ENCODE peak calls at places on chromosome 20, in nine cellular contexts. O is neural progenitor cell, B is WTC11, J is HFF-Myc, D is cardiac muscle cell, Z is IMR-90, S is K562, L is GM06990, I is cardiac fibroblast. V is an unnamed sample.

GRCh38 chr20:62120990-62121775 is 1.1 kb upstream of the LSM14B start:
- DNase-seq in O (peak), B (no peak), J (no peak), D (no peak), Z (peak), S (no peak), L (no peak), I (peak), V (no peak)

GRCh38 chr20:57891067-57891466 is 181.3 kb upstream of the PMEPA1 start:
- DNase-seq in O (no peak), B (no peak), J (no peak), D (no peak), Z (no peak), S (no peak), L (no peak), I (no peak), V (no peak)

GRCh38 chr20:53917145-53918009 is 153.0 kb downstream of the BCAS1 start:
- DNase-seq in O (no peak), B (no peak), J (no peak), D (no peak), Z (no peak), S (peak), L (no peak), I (peak), V (no peak)

GRCh38 chr20:33531047-33531877 is 41.4 kb downstream of the CBFA2T2 start:
- DNase-seq in O (peak), B (no peak), J (no peak), D (peak), Z (peak), S (no peak), L (no peak), I (peak), V (peak)

GRCh38 chr20:4661191-4661590 is 60.5 kb upstream of the PRND start:
- DNase-seq in O (no peak), B (peak), J (no peak), D (no peak), Z (no peak), S (no peak), L (no peak), I (no peak), V (no peak)

GRCh38 chr20:51310216-51310615 is 232.3 kb downstream of the NFATC2 start:
- DNase-seq in O (no peak), B (no peak), J (no peak), D (no peak), Z (no peak), S (no peak), L (no peak), I (peak), V (no peak)

GRCh38 chr20:19699132-19699971 is 58.7 kb upstream of the RIN2 start:
- DNase-seq in O (no peak), B (no peak), J (peak), D (no peak), Z (peak), S (no peak), L (no peak), I (peak), V (no peak)

GRCh38 chr20:8203366-8203765 is 71.3 kb downstream of the PLCB1 start:
- DNase-seq in O (no peak), B (no peak), J (no peak), D (no peak), Z (no peak), S (no peak), L (no peak), I (no peak), V (no peak)

GRCh38 chr20:36225666-36226065 is 10.6 kb upstream of the AAR2 start:
- DNase-seq in O (no peak), B (no peak), J (no peak), D (no peak), Z (no peak), S (no peak), L (no peak), I (no peak), V (no peak)

GRCh38 chr20:41173791-41174341 is 36.5 kb downstream of the PLCG1 start:
- DNase-seq in O (no peak), B (no peak), J (no peak), D (no peak), Z (no peak), S (no peak), L (no peak), I (no peak), V (no peak)

GRCh38 chr20:59013959-59014608 is 5.1 kb upstream of the TUBB1 start:
- DNase-seq in O (no peak), B (no peak), J (no peak), D (no peak), Z (peak), S (no peak), L (no peak), I (no peak), V (no peak)

GRCh38 chr20:44186201-44186600 is 787 bp downstream of the JPH2 start:
- DNase-seq in O (no peak), B (no peak), J (no peak), D (no peak), Z (no peak), S (no peak), L (no peak), I (no peak), V (no peak)

GRCh38 chr20:33490023-33490933 is at the start of gene CBFA2T2:
- DNase-seq in O (peak), B (no peak), J (no peak), D (no peak), Z (peak), S (peak), L (peak), I (peak), V (no peak)

GRCh38 chr20:20366551-20366895 is 1.4 kb upstream of the INSM1 start:
- DNase-seq in O (no peak), B (no peak), J (no peak), D (no peak), Z (no peak), S (no peak), L (no peak), I (no peak), V (no peak)

GRCh38 chr20:54268941-54269340 is 61.1 kb downstream of the PFDN4 start:
- DNase-seq in O (peak), B (peak), J (no peak), D (no peak), Z (no peak), S (no peak), L (no peak), I (peak), V (no peak)

GRCh38 chr20:22652685-22653568 is 68.6 kb upstream of the FOXA2 start:
- DNase-seq in O (peak), B (peak), J (no peak), D (no peak), Z (no peak), S (no peak), L (no peak), I (no peak), V (no peak)

GRCh38 chr20:17966432-17967312 is 1.9 kb downstream of the SNX5 start:
- DNase-seq in O (no peak), B (no peak), J (no peak), D (peak), Z (peak), S (no peak), L (no peak), I (peak), V (no peak)

DNA sequence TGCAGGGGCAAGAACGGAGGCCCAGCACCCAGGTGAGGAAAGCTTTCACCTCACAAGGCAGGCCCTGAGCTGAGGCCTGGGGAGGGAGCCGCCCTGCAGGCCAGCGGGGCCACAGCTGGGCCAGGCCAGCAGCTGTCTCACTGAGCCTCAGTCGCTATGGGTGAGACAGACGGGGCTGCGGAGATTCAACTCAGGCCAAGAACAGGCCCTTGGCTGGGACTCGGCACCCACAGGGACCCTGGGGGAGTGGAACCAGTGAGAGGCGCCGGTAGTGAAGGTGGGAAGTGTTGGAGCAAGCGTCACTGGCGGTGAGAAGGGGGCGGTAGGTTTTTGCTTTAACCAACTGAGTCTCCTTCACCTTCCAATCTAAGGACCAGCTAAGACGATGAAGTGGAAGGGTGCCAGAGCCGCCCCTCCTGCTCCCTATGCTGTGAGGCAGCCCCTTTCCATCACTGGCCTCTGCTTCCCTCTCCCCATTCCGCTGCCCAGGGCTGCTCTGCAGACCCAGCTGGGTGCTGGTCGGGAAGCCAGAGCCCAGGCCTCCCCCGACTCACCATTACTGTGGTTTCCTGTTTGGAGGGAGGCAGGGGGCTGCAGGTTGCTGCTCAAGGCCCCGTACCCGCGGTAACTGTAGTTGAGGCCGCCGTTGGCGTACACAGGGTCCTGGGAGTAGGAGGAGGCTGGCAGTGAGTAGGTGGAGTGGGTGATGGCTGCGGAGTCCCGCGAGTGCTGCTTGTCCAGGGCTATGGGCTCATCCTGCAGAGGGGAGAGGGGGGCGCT is 93.7 kb downstream of the ASXL1 start:
- DNase-seq in O (no peak), B (no peak), J (no peak), D (no peak), Z (no peak), S (no peak), L (no peak), I (no peak), V (no peak)
- TF ChIP-seq CTCF in O (peak), B (no peak), J (no peak), D (no peak), Z (no peak), S (no peak), L (peak), I (no peak), V (peak)

GRCh38 chr20:47216819-47217410 is 139.6 kb downstream of the ZMYND8 start:
- DNase-seq in O (no peak), B (no peak), J (no peak), D (no peak), Z (no peak), S (no peak), L (no peak), I (no peak), V (no peak)

GRCh38 chr20:47217482-47218446 is 138.7 kb downstream of the ZMYND8 start:
- DNase-seq in O (no peak), B (no peak), J (no peak), D (no peak), Z (no peak), S (no peak), L (no peak), I (no peak), V (no peak)

GRCh38 chr20:47221036-47221625 is 135.4 kb downstream of the ZMYND8 start:
- DNase-seq in O (no peak), B (no peak), J (no peak), D (no peak), Z (no peak), S (no peak), L (no peak), I (no peak), V (no peak)

GRCh38 chr20:47222728-47223127 is 133.8 kb downstream of the ZMYND8 start:
- DNase-seq in O (no peak), B (no peak), J (no peak), D (no peak), Z (no peak), S (no peak), L (no peak), I (no peak), V (no peak)

DNA sequence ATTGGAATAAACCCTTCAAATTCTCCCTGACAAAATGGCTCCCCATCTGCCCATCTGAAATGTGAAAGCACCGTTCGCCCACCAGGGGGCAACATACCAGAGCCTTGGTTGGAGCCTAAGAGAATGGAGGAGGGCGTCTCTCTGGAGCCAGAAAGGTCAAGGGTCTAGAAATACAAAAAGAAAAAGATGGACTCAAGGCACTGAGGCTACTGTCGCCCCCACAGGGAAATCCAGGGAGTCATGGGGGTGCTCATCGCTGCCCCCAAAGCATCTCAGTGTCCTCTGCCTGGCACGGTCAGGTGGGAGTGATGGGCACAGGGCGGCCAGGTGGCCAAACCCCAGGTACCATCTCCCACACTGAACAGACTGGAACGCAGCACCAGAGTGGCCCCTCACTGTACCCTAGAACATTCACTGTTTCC is 136.3 kb downstream of the ZMYND8 start:
- DNase-seq in O (peak), B (peak), J (no peak), D (peak), Z (no peak), S (peak), L (no peak), I (peak), V (no peak)
- TF ChIP-seq CTCF in O (peak), B (peak), J (peak), D (peak), Z (peak), S (peak), L (peak), I (peak), V (peak)

GRCh38 chr20:25574411-25574810 is 10.9 kb downstream of the NINL start:
- DNase-seq in O (no peak), B (no peak), J (no peak), D (no peak), Z (peak), S (no peak), L (no peak), I (peak), V (no peak)
- TF ChIP-seq CTCF in O (no peak), B (no peak), J (peak), D (peak), Z (peak), S (peak), L (no peak), I (peak), V (peak)

GRCh38 chr20:45229264-45230056 is 8.3 kb downstream of the SEMG2 start:
- DNase-seq in O (peak), B (peak), J (no peak), D (no peak), Z (no peak), S (peak), L (peak), I (peak), V (no peak)
- TF ChIP-seq CTCF in O (peak), B (peak), J (peak), D (peak), Z (peak), S (peak), L (peak), I (peak), V (peak)

DNA sequence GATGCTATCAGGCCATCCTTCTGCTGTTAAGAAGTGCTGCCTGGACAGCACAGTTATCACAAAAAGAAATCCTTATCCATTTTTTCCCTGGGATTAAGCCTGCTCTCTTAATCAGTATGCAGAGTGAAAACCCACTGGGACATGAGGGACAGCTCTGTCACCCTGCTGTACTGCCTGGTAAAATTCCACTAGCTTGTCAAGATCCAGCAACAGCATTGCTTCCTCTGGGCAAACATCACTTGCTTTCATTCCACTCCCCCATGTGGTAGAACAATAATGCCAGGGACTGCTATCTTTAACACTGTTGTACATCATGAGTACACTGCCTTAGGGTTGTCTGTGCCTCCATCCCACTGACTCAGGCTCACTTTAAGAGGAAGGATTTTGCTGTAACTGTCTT is 331.3 kb downstream of the KIF16B start:
- DNase-seq in O (no peak), B (no peak), J (no peak), D (peak), Z (no peak), S (no peak), L (no peak), I (no peak), V (no peak)
- TF ChIP-seq CTCF in O (peak), B (no peak), J (no peak), D (no peak), Z (no peak), S (no peak), L (peak), I (no peak), V (no peak)

GRCh38 chr20:15699431-15700146 is 873.7 kb downstream of the KIF16B start:
- DNase-seq in O (no peak), B (peak), J (no peak), D (no peak), Z (no peak), S (no peak), L (no peak), I (no peak), V (no peak)
- TF ChIP-seq CTCF in O (peak), B (peak), J (no peak), D (no peak), Z (no peak), S (no peak), L (peak), I (no peak), V (no peak)